ENCODE peak calls at places on chromosomes 5 and 9, in five cellular contexts. K is B cell; U is RPMI7951; V is CD4-positive, CD25-positive, alpha-beta regulatory T cell; I is H7. R is an unnamed sample.

GRCh38 chr9:755454-756381 is 85.8 kb upstream of the DMRT1 start:
- DNase-seq in I (no peak), U (peak), K (no peak), V (no peak), R (peak)

GRCh38 chr9:137109250-137110146 is 5.0 kb downstream of the DPP7 start:
- DNase-seq in K (peak), U (no peak), V (no peak), I (peak), R (no peak)

GRCh38 chr5:180194410-180195345 is 14.3 kb downstream of the RASGEF1C start:
- DNase-seq in K (no peak), U (no peak), V (no peak), I (peak), R (no peak)

GRCh38 chr5:18465833-18466681 is 831.8 kb downstream of the TAF11L14 start:
- DNase-seq in I (peak), V (no peak), K (peak), U (peak), R (peak)

GRCh38 chr5:149283611-149284480 is 12.2 kb downstream of the AFAP1L1 start:
- DNase-seq in I (no peak), U (no peak), K (no peak), V (no peak), R (no peak)

GRCh38 chr5:1783214-1783551 is 16.5 kb downstream of the MRPL36 start:
- DNase-seq in U (peak), K (no peak), I (no peak), V (no peak), R (no peak)

GRCh38 chr9:14198544-14199510 is 115.1 kb downstream of the NFIB start:
- DNase-seq in U (peak), I (no peak), V (no peak), K (no peak), R (no peak)

GRCh38 chr5:8316608-8317007 is 447.7 kb downstream of the MTRR start:
- DNase-seq in K (no peak), V (no peak), U (no peak), I (no peak), R (peak)

GRCh38 chr9:120931278-120932085 is 4.9 kb upstream of the TRAF1 start:
- DNase-seq in U (peak), K (peak), I (no peak), V (peak), R (no peak)

GRCh38 chr9:129007035-129007765 is 20.9 kb downstream of the SH3GLB2 start:
- DNase-seq in I (no peak), K (no peak), V (no peak), U (no peak), R (no peak)

GRCh38 chr5:179261301-179262125 is 83.7 kb downstream of the ADAMTS2 start:
- DNase-seq in U (no peak), V (no peak), K (peak), I (peak), R (peak)

GRCh38 chr9:138008081-138008841 is 130.7 kb downstream of the CACNA1B start:
- DNase-seq in K (no peak), I (no peak), V (no peak), U (no peak), R (no peak)

GRCh38 chr5:113102121-113102531 is 125.5 kb downstream of the DCP2 start:
- DNase-seq in K (no peak), U (no peak), I (no peak), V (no peak), R (no peak)

GRCh38 chr5:176481659-176482213 is 33.6 kb downstream of the FAF2 start:
- DNase-seq in K (no peak), I (no peak), V (no peak), U (no peak), R (peak)

GRCh38 chr5:532521-533242 is 8.4 kb upstream of the SLC9A3 start:
- DNase-seq in U (no peak), I (no peak), V (no peak), K (no peak), R (no peak)

GRCh38 chr5:84372066-84372700 is 12.5 kb downstream of the EDIL3 start:
- DNase-seq in I (no peak), K (no peak), V (no peak), U (peak), R (no peak)

GRCh38 chr5:142883025-142883424 is 112.8 kb downstream of the ARHGAP26 start:
- DNase-seq in K (no peak), V (no peak), U (peak), I (no peak), R (no peak)

GRCh38 chr9:36765468-36766341 is 193.0 kb downstream of the MELK start:
- DNase-seq in U (peak), I (peak), V (peak), K (peak), R (peak)

GRCh38 chr5:50958852-50959457 is 292.5 kb downstream of the PARP8 start:
- DNase-seq in U (peak), I (peak), K (no peak), V (no peak), R (peak)

GRCh38 chr5:117691364-117691763 is 1116.7 kb upstream of the SEMA6A start:
- DNase-seq in U (no peak), I (no peak), K (no peak), V (no peak), R (no peak)

GRCh38 chr5:53027913-53028312 is 38.8 kb downstream of the ITGA2 start:
- DNase-seq in K (no peak), I (no peak), U (peak), V (no peak), R (no peak)

GRCh38 chr5:125399885-125400284 is 653.4 kb upstream of the ZNF608 start:
- DNase-seq in V (no peak), U (no peak), I (no peak), K (no peak), R (no peak)

GRCh38 chr5:6832994-6833393 is 119.8 kb downstream of the TENT4A start:
- DNase-seq in U (peak), V (no peak), K (no peak), I (no peak), R (no peak)

GRCh38 chr5:125058185-125058826 is 311.9 kb upstream of the ZNF608 start:
- DNase-seq in U (peak), V (no peak), K (no peak), I (no peak), R (no peak)

GRCh38 chr9:137833721-137834613 is 43.6 kb upstream of the CACNA1B start:
- DNase-seq in I (peak), U (no peak), V (no peak), K (no peak), R (no peak)

GRCh38 chr9:124553738-124554137 is 46.5 kb upstream of the NR5A1 start:
- DNase-seq in I (no peak), K (no peak), U (peak), V (no peak), R (no peak)

GRCh38 chr5:156716981-156717380 is 133.1 kb upstream of the PPP1R2B start:
- DNase-seq in I (no peak), K (no peak), U (no peak), V (no peak), R (peak)

GRCh38 chr5:5598547-5599113 is 176.2 kb downstream of the ICE1 start:
- DNase-seq in I (no peak), K (no peak), V (no peak), U (no peak), R (peak)

GRCh38 chr5:154861946-154862345 is 3.5 kb downstream of the CNOT8 start:
- DNase-seq in V (no peak), U (no peak), I (no peak), K (no peak), R (no peak)

R was measured in mesendoderm.